ENCODE peak calls at places on chromosome 10, in six cellular contexts. One of them, this sample, is unnamed.

GRCh38 chr10:95821766-95822165 is 65.8 kb downstream of the ENTPD1 start:
- DNase-seq in IMR-90: no peak
- DNase-seq in mesenchymal stem cell: no peak
- DNase-seq in neuronal stem cell: no peak
- DNase-seq in trophoblast cell: no peak
- DNase-seq in H1: no peak
- DNase-seq in this sample: no peak

GRCh38 chr10:101830322-101831168 is 12.3 kb upstream of the OGA start:
- DNase-seq in IMR-90: peak; percentile 88
- DNase-seq in mesenchymal stem cell: peak; percentile 92
- DNase-seq in neuronal stem cell: peak; percentile 86
- DNase-seq in trophoblast cell: peak; percentile 90
- DNase-seq in H1: no peak
- DNase-seq in this sample: peak; percentile 86

GRCh38 chr10:3009341-3009740 is 58.0 kb upstream of the PFKP start:
- DNase-seq in IMR-90: no peak
- DNase-seq in mesenchymal stem cell: no peak
- DNase-seq in neuronal stem cell: no peak
- DNase-seq in trophoblast cell: no peak
- DNase-seq in H1: no peak
- DNase-seq in this sample: no peak

GRCh38 chr10:17199351-17199804 is 2.1 kb downstream of the TRDMT1 start:
- DNase-seq in IMR-90: peak; percentile 70
- DNase-seq in mesenchymal stem cell: peak; percentile 83
- DNase-seq in neuronal stem cell: no peak
- DNase-seq in trophoblast cell: no peak
- DNase-seq in H1: no peak
- DNase-seq in this sample: no peak

GRCh38 chr10:3852147-3852904 is 67.3 kb upstream of the KLF6 start:
- DNase-seq in IMR-90: peak; percentile 99
- DNase-seq in mesenchymal stem cell: peak; percentile 99
- DNase-seq in neuronal stem cell: no peak
- DNase-seq in trophoblast cell: peak; percentile 95
- DNase-seq in H1: peak; percentile 17
- DNase-seq in this sample: no peak

GRCh38 chr10:21524131-21524525 is 1.4 kb downstream of the SKIDA1 start:
- DNase-seq in IMR-90: no peak
- DNase-seq in mesenchymal stem cell: no peak
- DNase-seq in neuronal stem cell: no peak
- DNase-seq in trophoblast cell: no peak
- DNase-seq in H1: no peak
- DNase-seq in this sample: no peak

GRCh38 chr10:133251388-133252222 is 13.9 kb downstream of the VENTX start:
- DNase-seq in IMR-90: no peak
- DNase-seq in mesenchymal stem cell: no peak
- DNase-seq in neuronal stem cell: no peak
- DNase-seq in trophoblast cell: no peak
- DNase-seq in H1: no peak
- DNase-seq in this sample: no peak

GRCh38 chr10:10528563-10528910 is 489.1 kb upstream of the CELF2 start:
- DNase-seq in IMR-90: peak; percentile 70
- DNase-seq in mesenchymal stem cell: peak; percentile 79
- DNase-seq in neuronal stem cell: no peak
- DNase-seq in trophoblast cell: no peak
- DNase-seq in H1: no peak
- DNase-seq in this sample: no peak

GRCh38 chr10:94545277-94546057 is at the start of gene HELLS:
- DNase-seq in IMR-90: peak; percentile 82
- DNase-seq in mesenchymal stem cell: peak; percentile 89
- DNase-seq in neuronal stem cell: peak; percentile 89
- DNase-seq in trophoblast cell: peak; percentile 79
- DNase-seq in H1: peak; percentile 67
- DNase-seq in this sample: peak; percentile 92

GRCh38 chr10:73117976-73118743 is 7.9 kb downstream of the NUDT13 start:
- DNase-seq in IMR-90: peak; percentile 67
- DNase-seq in mesenchymal stem cell: peak; percentile 67
- DNase-seq in neuronal stem cell: no peak
- DNase-seq in trophoblast cell: peak; percentile 18
- DNase-seq in H1: no peak
- DNase-seq in this sample: no peak

GRCh38 chr10:119343001-119343601 is 135.7 kb downstream of the GRK5 start:
- DNase-seq in IMR-90: no peak
- DNase-seq in mesenchymal stem cell: no peak
- DNase-seq in neuronal stem cell: no peak
- DNase-seq in trophoblast cell: no peak
- DNase-seq in H1: no peak
- DNase-seq in this sample: no peak

DNA sequence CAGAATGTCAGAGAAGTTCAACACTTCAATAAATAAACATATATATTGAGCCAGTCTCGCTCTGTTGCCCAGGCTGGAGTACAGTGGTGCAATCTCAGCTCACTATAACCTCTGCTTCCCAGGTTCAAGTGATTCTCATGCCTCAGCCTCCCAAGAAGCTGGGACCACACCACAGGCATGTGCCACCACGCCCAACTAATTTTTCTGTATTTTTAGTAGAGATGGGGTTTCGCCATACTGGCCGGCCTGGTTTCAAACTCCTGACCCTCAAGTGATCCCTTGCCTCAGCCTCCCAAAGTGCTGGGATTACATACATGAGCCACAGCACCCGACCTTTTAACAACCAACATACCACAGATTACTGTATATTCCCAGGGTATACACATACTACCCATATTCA is 134.2 kb downstream of the JMJD1C start:
- DNase-seq in IMR-90: no peak
- DNase-seq in mesenchymal stem cell: peak; percentile 41
- DNase-seq in neuronal stem cell: no peak
- DNase-seq in trophoblast cell: peak; percentile 8
- DNase-seq in H1: no peak
- DNase-seq in this sample: no peak
- H4K91ac ChIP-seq in IMR-90: no peak overlapping the region
- H4K91ac ChIP-seq in mesenchymal stem cell: no peak overlapping the region
- H4K91ac ChIP-seq in neuronal stem cell: no peak overlapping the region
- H4K91ac ChIP-seq in trophoblast cell: no peak overlapping the region
- H4K91ac ChIP-seq in H1: no peak overlapping the region
- H4K91ac ChIP-seq in this sample: no peak overlapping the region

DNA sequence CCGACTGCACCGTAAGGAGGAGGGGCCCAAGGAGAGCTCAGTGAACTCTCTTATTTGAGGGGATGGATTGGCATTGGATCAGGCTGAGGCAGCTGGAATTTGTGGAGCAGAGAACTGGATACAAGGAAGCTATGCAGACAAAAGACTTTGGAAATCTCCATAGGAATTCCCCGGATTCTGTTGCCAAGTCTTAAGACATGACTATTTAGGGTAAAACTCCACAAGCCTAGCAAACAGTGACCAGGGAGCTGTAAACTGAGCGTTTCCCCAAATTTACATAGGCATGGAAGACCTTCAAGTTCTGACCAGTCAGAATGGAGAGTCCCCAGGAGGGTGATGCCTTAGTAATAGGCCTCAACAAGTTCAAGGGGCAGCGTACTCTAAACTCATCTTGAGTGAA is 82.5 kb upstream of the PCBD1 start:
- DNase-seq in IMR-90: peak; percentile 23
- DNase-seq in mesenchymal stem cell: no peak
- DNase-seq in neuronal stem cell: no peak
- DNase-seq in trophoblast cell: no peak
- DNase-seq in H1: peak; percentile 31
- DNase-seq in this sample: peak; percentile 55
- H2AFZ ChIP-seq in IMR-90: no peak overlapping the region
- H2AFZ ChIP-seq in mesenchymal stem cell: no peak overlapping the region
- H2AFZ ChIP-seq in neuronal stem cell: no peak overlapping the region
- H2AFZ ChIP-seq in trophoblast cell: no peak overlapping the region
- H2AFZ ChIP-seq in H1: no peak overlapping the region
- H2AFZ ChIP-seq in this sample: no peak overlapping the region

GRCh38 chr10:97475936-97476594 is 22.2 kb downstream of the MMS19 start:
- DNase-seq in IMR-90: peak; percentile 85
- DNase-seq in mesenchymal stem cell: no peak
- DNase-seq in neuronal stem cell: no peak
- DNase-seq in trophoblast cell: peak; percentile 37
- DNase-seq in H1: no peak
- DNase-seq in this sample: no peak

GRCh38 chr10:97479939-97480338 is 18.3 kb downstream of the MMS19 start:
- DNase-seq in IMR-90: no peak
- DNase-seq in mesenchymal stem cell: no peak
- DNase-seq in neuronal stem cell: peak; percentile 32
- DNase-seq in trophoblast cell: no peak
- DNase-seq in H1: peak; percentile 93
- DNase-seq in this sample: peak; percentile 98

GRCh38 chr10:97485647-97486281 is 12.5 kb downstream of the MMS19 start:
- DNase-seq in IMR-90: no peak
- DNase-seq in mesenchymal stem cell: no peak
- DNase-seq in neuronal stem cell: no peak
- DNase-seq in trophoblast cell: no peak
- DNase-seq in H1: no peak
- DNase-seq in this sample: no peak

GRCh38 chr10:97483526-97483925 is 14.7 kb downstream of the MMS19 start:
- DNase-seq in IMR-90: peak; percentile 58
- DNase-seq in mesenchymal stem cell: no peak
- DNase-seq in neuronal stem cell: no peak
- DNase-seq in trophoblast cell: no peak
- DNase-seq in H1: no peak
- DNase-seq in this sample: no peak

GRCh38 chr10:97481071-97481470 is 17.2 kb downstream of the MMS19 start:
- DNase-seq in IMR-90: peak; percentile 21
- DNase-seq in mesenchymal stem cell: no peak
- DNase-seq in neuronal stem cell: no peak
- DNase-seq in trophoblast cell: peak; percentile 17
- DNase-seq in H1: no peak
- DNase-seq in this sample: no peak
- H3K9ac ChIP-seq in IMR-90: no peak overlapping the region
- H3K9ac ChIP-seq in mesenchymal stem cell: no peak overlapping the region
- H3K9ac ChIP-seq in neuronal stem cell: no peak overlapping the region
- H3K9ac ChIP-seq in trophoblast cell: no peak overlapping the region
- H3K9ac ChIP-seq in H1: no peak overlapping the region
- H3K9ac ChIP-seq in this sample: no peak overlapping the region

GRCh38 chr10:12474727-12475414 is 125.5 kb downstream of the CAMK1D start:
- DNase-seq in IMR-90: no peak
- DNase-seq in mesenchymal stem cell: no peak
- DNase-seq in neuronal stem cell: no peak
- DNase-seq in trophoblast cell: no peak
- DNase-seq in H1: no peak
- DNase-seq in this sample: no peak
- H4K91ac ChIP-seq in IMR-90: no peak overlapping the region
- H4K91ac ChIP-seq in mesenchymal stem cell: no peak overlapping the region
- H4K91ac ChIP-seq in neuronal stem cell: no peak overlapping the region
- H4K91ac ChIP-seq in trophoblast cell: no peak overlapping the region
- H4K91ac ChIP-seq in H1: no peak overlapping the region
- H4K91ac ChIP-seq in this sample: no peak overlapping the region

DNA sequence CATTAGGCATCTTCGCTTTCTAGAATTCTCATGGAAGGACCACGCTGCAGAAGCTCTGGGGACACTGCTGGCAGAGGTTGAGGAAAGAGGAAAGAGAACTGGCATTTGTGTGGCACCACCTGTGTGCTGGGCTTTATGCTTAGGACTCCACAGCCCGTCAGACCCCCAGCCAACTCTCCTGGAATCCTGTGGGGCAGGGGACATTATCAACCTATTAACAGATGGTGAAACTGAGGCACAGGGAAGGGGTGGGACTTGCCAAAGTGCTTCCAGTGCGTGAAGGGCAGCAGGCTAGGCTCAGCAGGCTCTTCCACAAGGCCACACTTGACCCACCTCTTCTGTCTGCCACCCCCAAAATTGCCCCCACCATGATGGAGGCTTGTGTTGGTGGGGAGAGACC is 46.8 kb downstream of the ZCCHC24 start:
- DNase-seq in IMR-90: no peak
- DNase-seq in mesenchymal stem cell: no peak
- DNase-seq in neuronal stem cell: no peak
- DNase-seq in trophoblast cell: no peak
- DNase-seq in H1: no peak
- DNase-seq in this sample: no peak
- H2AFZ ChIP-seq in IMR-90: peak overlapping the region; percentile 93
- H2AFZ ChIP-seq in mesenchymal stem cell: no peak overlapping the region
- H2AFZ ChIP-seq in neuronal stem cell: no peak overlapping the region
- H2AFZ ChIP-seq in trophoblast cell: no peak overlapping the region
- H2AFZ ChIP-seq in H1: no peak overlapping the region
- H2AFZ ChIP-seq in this sample: no peak overlapping the region

GRCh38 chr10:14499610-14499904 is 168.8 kb upstream of the FRMD4A start:
- DNase-seq in IMR-90: no peak
- DNase-seq in mesenchymal stem cell: no peak
- DNase-seq in neuronal stem cell: no peak
- DNase-seq in trophoblast cell: no peak
- DNase-seq in H1: no peak
- DNase-seq in this sample: no peak

GRCh38 chr10:14502451-14502850 is 171.7 kb upstream of the FRMD4A start:
- DNase-seq in IMR-90: peak; percentile 44
- DNase-seq in mesenchymal stem cell: no peak
- DNase-seq in neuronal stem cell: no peak
- DNase-seq in trophoblast cell: no peak
- DNase-seq in H1: no peak
- DNase-seq in this sample: no peak

DNA sequence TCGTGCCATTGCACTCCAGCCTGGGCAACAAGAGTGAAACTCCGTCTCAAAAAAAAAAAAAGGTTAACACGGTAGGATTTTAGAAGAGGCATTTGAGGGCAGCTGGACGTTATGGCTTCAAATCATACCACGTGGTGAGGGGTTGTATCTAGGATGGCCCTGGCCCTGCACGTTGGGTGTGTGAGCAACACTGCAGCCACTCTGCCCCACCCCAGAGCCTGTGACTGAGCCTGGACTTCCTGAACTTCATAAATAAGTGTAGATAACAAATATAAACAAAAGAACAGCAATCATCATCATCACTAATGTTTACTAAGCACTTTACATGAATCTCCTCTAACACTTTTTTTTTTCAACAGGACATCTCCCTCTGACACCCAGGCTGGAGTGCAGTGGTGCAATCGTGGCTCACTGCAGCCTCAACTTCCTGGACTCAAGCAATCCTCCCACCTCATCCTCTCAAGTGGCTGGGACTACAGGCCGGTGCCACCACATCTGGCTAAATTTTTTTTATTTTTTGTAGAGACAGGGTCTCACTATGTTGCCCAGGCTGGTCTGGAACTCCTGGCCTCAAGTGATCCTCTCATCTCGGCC is 169.5 kb upstream of the FRMD4A start:
- DNase-seq in IMR-90: no peak
- DNase-seq in mesenchymal stem cell: peak; percentile 47
- DNase-seq in neuronal stem cell: no peak
- DNase-seq in trophoblast cell: no peak
- DNase-seq in H1: no peak
- DNase-seq in this sample: no peak
- H3K9ac ChIP-seq in IMR-90: no peak overlapping the region
- H3K9ac ChIP-seq in mesenchymal stem cell: no peak overlapping the region
- H3K9ac ChIP-seq in neuronal stem cell: no peak overlapping the region
- H3K9ac ChIP-seq in trophoblast cell: no peak overlapping the region
- H3K9ac ChIP-seq in H1: no peak overlapping the region
- H3K9ac ChIP-seq in this sample: no peak overlapping the region

DNA sequence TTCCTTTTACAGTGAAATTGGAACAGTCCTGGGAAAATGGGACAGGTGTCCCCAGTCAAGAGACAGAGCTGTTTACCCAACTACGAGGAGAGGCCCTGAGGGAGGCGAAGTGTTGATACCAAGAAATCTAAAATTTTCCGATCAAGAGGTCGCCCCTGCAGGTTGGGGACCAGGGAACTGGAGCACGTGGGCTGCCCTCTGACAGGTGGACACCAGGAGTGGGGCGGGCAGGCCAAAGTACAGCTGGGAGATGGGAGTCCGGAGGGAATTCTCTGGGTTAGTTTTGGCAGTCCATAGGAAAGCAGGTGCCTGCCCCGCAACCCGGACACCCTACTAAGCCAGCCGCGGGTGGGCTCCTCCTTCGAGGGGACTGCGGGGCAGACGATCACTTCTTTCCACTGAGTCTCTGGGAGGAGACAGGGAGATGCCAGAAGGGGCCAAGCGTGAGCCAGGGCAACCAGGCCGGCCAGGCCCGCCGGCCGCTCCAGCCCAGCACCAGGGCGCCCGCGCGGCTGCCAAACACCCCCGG is 942 bp upstream of the CAMK1D start:
- DNase-seq in IMR-90: no peak
- DNase-seq in mesenchymal stem cell: peak; percentile 31
- DNase-seq in neuronal stem cell: no peak
- DNase-seq in trophoblast cell: no peak
- DNase-seq in H1: no peak
- DNase-seq in this sample: no peak
- H4K91ac ChIP-seq in IMR-90: no peak overlapping the region
- H4K91ac ChIP-seq in mesenchymal stem cell: no peak overlapping the region
- H4K91ac ChIP-seq in neuronal stem cell: no peak overlapping the region
- H4K91ac ChIP-seq in trophoblast cell: no peak overlapping the region
- H4K91ac ChIP-seq in H1: no peak overlapping the region
- H4K91ac ChIP-seq in this sample: no peak overlapping the region

This sample was measured in H9.